ENCODE peak calls at places on chromosomes 11 and 22, in five cellular contexts. One of them, this sample, is unnamed.

GRCh38 chr11:15615412-15616096 is 500.8 kb downstream of the INSC start:
- DNase-seq in neural progenitor cell: peak; percentile 45
- DNase-seq in cardiac muscle cell: no peak
- DNase-seq in WERI-Rb-1: no peak
- DNase-seq in neuronal stem cell: peak; percentile 15
- DNase-seq in this sample: no peak

GRCh38 chr11:108947654-108948570 is 283.0 kb downstream of the DDX10 start:
- DNase-seq in neuronal stem cell: no peak
- DNase-seq in neural progenitor cell: no peak
- DNase-seq in WERI-Rb-1: no peak
- DNase-seq in cardiac muscle cell: peak; percentile 53
- DNase-seq in this sample: no peak

GRCh38 chr11:9688716-9689511 is 25.0 kb downstream of the SWAP70 start:
- DNase-seq in neural progenitor cell: peak; percentile 52
- DNase-seq in neuronal stem cell: no peak
- DNase-seq in WERI-Rb-1: no peak
- DNase-seq in cardiac muscle cell: peak; percentile 78
- DNase-seq in this sample: peak; percentile 52

GRCh38 chr11:75509201-75509600 is 16.5 kb downstream of the GDPD5 start:
- DNase-seq in cardiac muscle cell: no peak
- DNase-seq in neuronal stem cell: no peak
- DNase-seq in WERI-Rb-1: no peak
- DNase-seq in neural progenitor cell: no peak
- DNase-seq in this sample: no peak

GRCh38 chr11:61704838-61705237 is 24.6 kb downstream of the DAGLA start:
- DNase-seq in neuronal stem cell: no peak
- DNase-seq in WERI-Rb-1: peak; percentile 37
- DNase-seq in cardiac muscle cell: no peak
- DNase-seq in neural progenitor cell: no peak
- DNase-seq in this sample: no peak

GRCh38 chr22:27820896-27821866 is 19.6 kb upstream of the MN1 start:
- DNase-seq in neural progenitor cell: peak; percentile 57
- DNase-seq in WERI-Rb-1: no peak
- DNase-seq in cardiac muscle cell: no peak
- DNase-seq in neuronal stem cell: no peak
- DNase-seq in this sample: peak; percentile 89

GRCh38 chr11:122732342-122733300 is 77.1 kb downstream of the UBASH3B start:
- DNase-seq in cardiac muscle cell: no peak
- DNase-seq in neuronal stem cell: no peak
- DNase-seq in neural progenitor cell: no peak
- DNase-seq in WERI-Rb-1: no peak
- DNase-seq in this sample: no peak

GRCh38 chr11:507727-508515 is 879 bp upstream of the RNH1 start:
- DNase-seq in neural progenitor cell: no peak
- DNase-seq in WERI-Rb-1: no peak
- DNase-seq in neuronal stem cell: no peak
- DNase-seq in cardiac muscle cell: no peak
- DNase-seq in this sample: no peak

GRCh38 chr11:101620026-101620425 is 36.2 kb upstream of the TRPC6 start:
- DNase-seq in cardiac muscle cell: no peak
- DNase-seq in neural progenitor cell: no peak
- DNase-seq in neuronal stem cell: no peak
- DNase-seq in WERI-Rb-1: no peak
- DNase-seq in this sample: no peak

GRCh38 chr11:35148163-35148562 is 9.2 kb downstream of the CD44 start:
- DNase-seq in WERI-Rb-1: no peak
- DNase-seq in cardiac muscle cell: no peak
- DNase-seq in neural progenitor cell: no peak
- DNase-seq in neuronal stem cell: no peak
- DNase-seq in this sample: no peak

GRCh38 chr11:3088806-3089205 is 31.6 kb upstream of the CARS1 start:
- DNase-seq in neuronal stem cell: no peak
- DNase-seq in cardiac muscle cell: no peak
- DNase-seq in WERI-Rb-1: no peak
- DNase-seq in neural progenitor cell: no peak
- DNase-seq in this sample: no peak

GRCh38 chr11:78419327-78419726 is 1.7 kb upstream of the GAB2 start:
- DNase-seq in neuronal stem cell: no peak
- DNase-seq in neural progenitor cell: no peak
- DNase-seq in WERI-Rb-1: no peak
- DNase-seq in cardiac muscle cell: peak; percentile 99
- DNase-seq in this sample: no peak

GRCh38 chr11:120121914-120122473 is 15.9 kb downstream of the TRIM29 start:
- DNase-seq in cardiac muscle cell: no peak
- DNase-seq in neuronal stem cell: no peak
- DNase-seq in WERI-Rb-1: no peak
- DNase-seq in neural progenitor cell: peak; percentile 33
- DNase-seq in this sample: no peak

GRCh38 chr11:34311126-34311525 is 46.7 kb downstream of the ABTB2 start:
- DNase-seq in WERI-Rb-1: no peak
- DNase-seq in cardiac muscle cell: no peak
- DNase-seq in neural progenitor cell: no peak
- DNase-seq in neuronal stem cell: no peak
- DNase-seq in this sample: no peak

GRCh38 chr11:121592708-121593107 is 139.9 kb upstream of the SORL1-AS1 start:
- DNase-seq in neuronal stem cell: no peak
- DNase-seq in WERI-Rb-1: no peak
- DNase-seq in neural progenitor cell: no peak
- DNase-seq in cardiac muscle cell: no peak
- DNase-seq in this sample: no peak

GRCh38 chr11:2593393-2593950 is 106.3 kb downstream of the KCNQ1OT1 start:
- DNase-seq in neuronal stem cell: no peak
- DNase-seq in cardiac muscle cell: no peak
- DNase-seq in neural progenitor cell: no peak
- DNase-seq in WERI-Rb-1: no peak
- DNase-seq in this sample: no peak

GRCh38 chr11:13354335-13354734 is 76.7 kb downstream of the BMAL1 start:
- DNase-seq in WERI-Rb-1: no peak
- DNase-seq in neuronal stem cell: no peak
- DNase-seq in neural progenitor cell: peak; percentile 27
- DNase-seq in cardiac muscle cell: peak; percentile 50
- DNase-seq in this sample: no peak

GRCh38 chr22:32823024-32823730 is 21.7 kb downstream of the TIMP3 start:
- DNase-seq in neural progenitor cell: peak; percentile 85
- DNase-seq in WERI-Rb-1: peak; percentile 78
- DNase-seq in cardiac muscle cell: peak; percentile 68
- DNase-seq in neuronal stem cell: no peak
- DNase-seq in this sample: peak; percentile 45

GRCh38 chr11:1375161-1375954 is 14.4 kb upstream of the BRSK2 start:
- DNase-seq in neuronal stem cell: no peak
- DNase-seq in cardiac muscle cell: no peak
- DNase-seq in WERI-Rb-1: no peak
- DNase-seq in neural progenitor cell: no peak
- DNase-seq in this sample: no peak

GRCh38 chr22:38982008-38982927 is at the start of gene APOBEC3B:
- DNase-seq in cardiac muscle cell: peak; percentile 98
- DNase-seq in WERI-Rb-1: no peak
- DNase-seq in neuronal stem cell: peak; percentile 41
- DNase-seq in neural progenitor cell: peak; percentile 47
- DNase-seq in this sample: peak; percentile 89

GRCh38 chr11:267491-267994 is 10.7 kb upstream of the NLRP6 start:
- DNase-seq in neuronal stem cell: no peak
- DNase-seq in WERI-Rb-1: no peak
- DNase-seq in neural progenitor cell: no peak
- DNase-seq in cardiac muscle cell: no peak
- DNase-seq in this sample: no peak

GRCh38 chr11:65894034-65894591 is 3.6 kb downstream of the CCDC85B start:
- DNase-seq in neuronal stem cell: no peak
- DNase-seq in WERI-Rb-1: no peak
- DNase-seq in cardiac muscle cell: no peak
- DNase-seq in neural progenitor cell: no peak
- DNase-seq in this sample: no peak
- H3K27ac ChIP-seq in neuronal stem cell: no peak overlapping the region
- H3K27ac ChIP-seq in WERI-Rb-1: peak overlapping the region; percentile 66
- H3K27ac ChIP-seq in cardiac muscle cell: no peak overlapping the region
- H3K27ac ChIP-seq in neural progenitor cell: no peak overlapping the region
- H3K27ac ChIP-seq in this sample: no peak overlapping the region

GRCh38 chr11:131694526-131695424 is 324.4 kb downstream of the NTM start:
- DNase-seq in WERI-Rb-1: peak; percentile 84
- DNase-seq in neural progenitor cell: peak; percentile 88
- DNase-seq in neuronal stem cell: peak; percentile 79
- DNase-seq in cardiac muscle cell: peak; percentile 86
- DNase-seq in this sample: peak; percentile 44
- H3K4me3 ChIP-seq in WERI-Rb-1: peak overlapping the region; percentile 32
- H3K4me3 ChIP-seq in neural progenitor cell: no peak overlapping the region
- H3K4me3 ChIP-seq in neuronal stem cell: no peak overlapping the region
- H3K4me3 ChIP-seq in cardiac muscle cell: no peak overlapping the region
- H3K4me3 ChIP-seq in this sample: no peak overlapping the region

DNA sequence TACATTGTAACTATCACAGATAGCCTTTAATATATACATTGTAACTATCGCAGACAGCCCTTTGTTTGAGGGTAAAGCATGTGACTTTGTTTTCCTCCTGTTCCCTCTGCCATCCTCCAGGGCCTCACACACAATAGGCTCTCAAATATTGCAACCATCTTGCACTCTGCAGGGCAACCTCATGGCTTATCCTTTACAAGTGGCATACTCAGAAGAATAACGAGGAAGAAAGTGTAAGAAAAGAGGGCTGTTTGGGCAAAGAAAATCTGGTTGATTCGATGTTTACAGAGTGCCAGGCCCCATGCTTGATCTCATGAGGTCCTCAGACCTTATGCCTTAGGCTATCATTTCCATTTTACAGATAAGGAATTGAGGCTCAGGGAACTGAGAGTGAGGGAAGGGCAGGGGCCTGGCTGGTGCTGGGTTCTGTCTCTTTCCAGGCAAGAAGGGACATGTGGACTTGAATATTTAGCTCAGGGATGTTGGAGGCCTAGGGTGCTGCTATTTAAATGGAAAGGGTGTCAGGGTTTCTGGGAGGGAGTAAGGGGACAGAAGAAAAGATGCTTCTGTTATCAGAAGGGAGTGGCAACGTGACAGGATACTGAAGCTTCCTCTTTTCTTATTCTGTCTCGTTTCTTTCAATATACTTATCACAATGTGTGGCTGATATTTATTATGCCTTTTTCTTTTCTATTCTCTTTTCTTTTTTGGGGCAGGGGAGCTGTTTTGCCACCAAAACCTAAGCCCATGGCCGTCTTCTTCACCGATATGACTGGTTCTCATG is 1.1 kb upstream of the SAMM50 start:
- DNase-seq in neural progenitor cell: no peak
- DNase-seq in cardiac muscle cell: no peak
- DNase-seq in neuronal stem cell: no peak
- DNase-seq in WERI-Rb-1: no peak
- DNase-seq in this sample: no peak
- H3K27ac ChIP-seq in neural progenitor cell: no peak overlapping the region
- H3K27ac ChIP-seq in cardiac muscle cell: no peak overlapping the region
- H3K27ac ChIP-seq in neuronal stem cell: no peak overlapping the region
- H3K27ac ChIP-seq in WERI-Rb-1: peak overlapping the region; percentile 88
- H3K27ac ChIP-seq in this sample: peak overlapping the region; percentile 77

DNA sequence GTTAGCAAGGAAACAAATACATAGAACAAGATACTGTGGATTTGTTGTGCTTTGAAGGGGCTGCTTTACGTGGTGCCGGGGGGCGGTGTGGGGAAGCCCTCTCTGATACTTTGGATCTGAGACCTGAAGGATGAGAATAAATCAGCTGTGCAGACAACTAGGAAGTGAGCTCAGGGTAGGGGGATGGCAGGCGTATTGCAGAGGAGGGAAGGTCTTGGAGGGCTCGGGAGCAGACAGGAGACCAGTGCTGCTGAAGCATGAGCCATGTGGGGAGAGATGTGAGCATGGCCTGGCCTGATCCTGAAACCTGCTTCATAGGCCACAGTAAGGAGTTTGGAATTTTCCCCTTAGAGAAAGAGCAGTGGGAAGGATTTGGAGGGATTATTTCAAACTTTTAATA is 33.3 kb downstream of the PPFIBP2 start:
- DNase-seq in neuronal stem cell: no peak
- DNase-seq in WERI-Rb-1: no peak
- DNase-seq in neural progenitor cell: no peak
- DNase-seq in cardiac muscle cell: no peak
- DNase-seq in this sample: no peak
- H3K4me3 ChIP-seq in neuronal stem cell: no peak overlapping the region
- H3K4me3 ChIP-seq in WERI-Rb-1: no peak overlapping the region
- H3K4me3 ChIP-seq in neural progenitor cell: no peak overlapping the region
- H3K4me3 ChIP-seq in cardiac muscle cell: no peak overlapping the region
- H3K4me3 ChIP-seq in this sample: no peak overlapping the region

GRCh38 chr11:65354265-65355012 is at the start of gene TIGD3:
- DNase-seq in neuronal stem cell: peak; percentile 95
- DNase-seq in WERI-Rb-1: peak; percentile 99
- DNase-seq in neural progenitor cell: peak; percentile 99
- DNase-seq in cardiac muscle cell: peak; percentile 97
- DNase-seq in this sample: peak; percentile 98
- H3K27ac ChIP-seq in neuronal stem cell: no peak within 1 kb of the TSS
- H3K27ac ChIP-seq in WERI-Rb-1: peak within 1 kb of the TSS; percentile 81
- H3K27ac ChIP-seq in neural progenitor cell: no peak within 1 kb of the TSS
- H3K27ac ChIP-seq in cardiac muscle cell: peak within 1 kb of the TSS; percentile 33
- H3K27ac ChIP-seq in this sample: no peak within 1 kb of the TSS

DNA sequence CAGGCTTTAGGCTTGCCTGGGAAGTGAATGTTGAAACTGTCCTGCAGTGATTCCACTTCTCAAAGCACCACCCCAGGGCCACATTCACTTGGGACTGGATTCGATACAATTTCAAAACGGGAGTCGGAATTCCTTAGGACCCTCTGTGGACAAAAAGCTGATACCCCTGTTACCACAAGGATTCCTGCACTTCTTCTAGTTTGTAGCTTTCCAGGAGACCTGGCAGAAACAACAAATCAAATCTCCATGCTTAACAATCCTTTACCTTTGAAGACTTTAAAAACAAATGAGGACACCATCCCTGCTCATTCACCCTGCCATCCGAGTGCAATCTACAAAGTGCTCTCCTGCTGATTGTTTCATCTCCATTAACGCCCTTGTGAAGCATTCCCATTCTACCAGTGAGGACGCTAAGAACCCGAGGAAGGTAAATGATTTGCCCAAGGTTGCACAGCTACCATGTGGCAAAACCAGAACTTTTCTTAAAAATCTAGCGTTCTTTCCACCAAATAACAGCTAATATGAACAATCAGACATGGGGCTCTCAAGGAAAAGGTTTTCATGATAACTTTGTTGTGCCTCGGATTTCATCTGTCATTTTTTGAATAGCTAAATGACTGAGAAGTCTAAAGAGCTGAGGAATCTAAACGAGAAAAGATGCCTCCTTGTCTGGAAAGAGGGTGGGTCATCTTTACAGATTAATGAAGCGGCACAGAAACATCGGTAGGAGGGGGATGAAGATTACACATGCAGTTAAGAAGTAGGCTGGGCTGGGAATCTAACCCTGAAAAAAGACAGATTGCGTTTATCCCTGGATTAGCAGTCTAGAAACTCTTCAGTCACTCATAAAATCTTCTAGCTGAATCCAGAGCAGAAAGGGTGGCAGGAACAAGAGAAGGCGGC is 722 bp upstream of the MPZL2 start:
- DNase-seq in WERI-Rb-1: peak; percentile 30
- DNase-seq in neural progenitor cell: peak; percentile 9
- DNase-seq in cardiac muscle cell: no peak
- DNase-seq in neuronal stem cell: no peak
- DNase-seq in this sample: no peak
- H3K4me3 ChIP-seq in WERI-Rb-1: no peak overlapping the region
- H3K4me3 ChIP-seq in neural progenitor cell: peak overlapping the region; percentile 22
- H3K4me3 ChIP-seq in cardiac muscle cell: no peak overlapping the region
- H3K4me3 ChIP-seq in neuronal stem cell: no peak overlapping the region
- H3K4me3 ChIP-seq in this sample: no peak overlapping the region

This sample was measured in SJCRH30.